ENCODE peak calls at places on chromosome 21, in ten cellular contexts. R is iPS DF 6.9; G is B cell; P is putamen; D is NCI-H345; F is naive thymus-derived CD8-positive, alpha-beta T cell; T is neural crest cell; H is aorta; V is EL; N is SW 1271. K is an unnamed sample.

GRCh38 chr21:38646213-38646837 is 148.0 kb upstream of the ERG start:
- DNase-seq in R (no peak), G (no peak), P (no peak), D (no peak), F (no peak), T (no peak), H (no peak), V (peak; percentile 48), N (no peak), K (peak; percentile 77)

GRCh38 chr21:28421716-28422480 is 570.8 kb downstream of the LTN1 start:
- DNase-seq in R (no peak), G (no peak), P (no peak), D (no peak), F (no peak), T (no peak), H (no peak), V (peak; percentile 85), N (no peak), K (peak; percentile 73)

GRCh38 chr21:45779226-45779625 is 135.7 kb downstream of the PCBP3 start:
- DNase-seq in R (no peak), G (no peak), P (no peak), D (no peak), F (no peak), T (no peak), H (no peak), V (no peak), N (no peak), K (no peak)

GRCh38 chr21:42845296-42845965 is 33.9 kb downstream of the WDR4 start:
- DNase-seq in R (no peak), G (peak; percentile 4), P (peak; percentile 34), D (no peak), F (no peak), T (no peak), H (no peak), V (no peak), N (no peak), K (no peak)

GRCh38 chr21:43726686-43727570 is 8.0 kb downstream of the PDXK start:
- DNase-seq in R (no peak), G (no peak), P (no peak), D (no peak), F (no peak), T (no peak), H (no peak), V (no peak), N (no peak), K (no peak)

GRCh38 chr21:44423941-44424607 is 31.2 kb upstream of the LRRC3 start:
- DNase-seq in R (no peak), G (no peak), P (no peak), D (no peak), F (no peak), T (no peak), H (peak; percentile 26), V (no peak), N (no peak), K (no peak)

GRCh38 chr21:39904457-39904856 is 37.2 kb downstream of the PCP4 start:
- DNase-seq in R (no peak), G (no peak), P (no peak), D (no peak), F (no peak), T (no peak), H (no peak), V (no peak), N (no peak), K (no peak)

GRCh38 chr21:42097274-42097673 is 26.2 kb downstream of the UMODL1 start:
- DNase-seq in R (no peak), G (no peak), P (no peak), D (no peak), F (no peak), T (no peak), H (no peak), V (no peak), N (no peak), K (no peak)

GRCh38 chr21:41289431-41289830 is 27.2 kb upstream of the FAM3B start:
- DNase-seq in R (peak; percentile 20), G (no peak), P (no peak), D (no peak), F (no peak), T (no peak), H (no peak), V (peak; percentile 14), N (no peak), K (no peak)

GRCh38 chr21:26814374-26814773 is 30.8 kb downstream of the ADAMTS1 start:
- DNase-seq in R (no peak), G (no peak), P (no peak), D (no peak), F (no peak), T (no peak), H (no peak), V (no peak), N (no peak), K (peak; percentile 10)

GRCh38 chr21:36478941-36479340 is 981 bp downstream of the CLDN14 start:
- DNase-seq in R (no peak), G (no peak), P (no peak), D (no peak), F (no peak), T (peak; percentile 8), H (no peak), V (peak; percentile 19), N (no peak), K (peak; percentile 65)

GRCh38 chr21:42522271-42522670 is 8.6 kb downstream of the SLC37A1 start:
- DNase-seq in R (no peak), G (no peak), P (no peak), D (no peak), F (no peak), T (no peak), H (no peak), V (no peak), N (no peak), K (no peak)

GRCh38 chr21:42201615-42202161 is 17.3 kb upstream of the ABCG1 start:
- DNase-seq in R (no peak), G (no peak), P (no peak), D (no peak), F (no peak), T (no peak), H (no peak), V (no peak), N (no peak), K (no peak)

GRCh38 chr21:45735259-45736000 is 91.9 kb downstream of the PCBP3 start:
- DNase-seq in R (no peak), G (no peak), P (no peak), D (no peak), F (no peak), T (no peak), H (no peak), V (no peak), N (no peak), K (no peak)

GRCh38 chr21:36385909-36386642 is 884 bp downstream of the CHAF1B start:
- DNase-seq in R (no peak), G (no peak), P (no peak), D (no peak), F (no peak), T (no peak), H (no peak), V (peak; percentile 31), N (no peak), K (peak; percentile 16)

GRCh38 chr21:34553199-34553952 is 41.4 kb upstream of the KCNE1 start:
- DNase-seq in R (no peak), G (no peak), P (no peak), D (no peak), F (no peak), T (no peak), H (no peak), V (peak; percentile 84), N (no peak), K (peak; percentile 71)

GRCh38 chr21:41251961-41252642 is 64.5 kb upstream of the FAM3B start:
- DNase-seq in R (no peak), G (no peak), P (no peak), D (no peak), F (no peak), T (no peak), H (no peak), V (peak; percentile 55), N (no peak), K (no peak)